ENCODE peak calls at places on chromosomes 3 and 15, in four cellular contexts. Q is K562, K is A549, O is H1. T is an unnamed sample.

GRCh38 chr3:39384665-39385000 is 1.5 kb downstream of the SLC25A38 start:
- DNase-seq in Q (no peak), K (no peak), O (no peak), T (no peak)

GRCh38 chr3:186247821-186248814 is 113.9 kb downstream of the DGKG start:
- DNase-seq in K (no peak), Q (no peak), O (no peak), T (no peak)

GRCh38 chr3:71652786-71653419 is 69.4 kb upstream of the FOXP1 start:
- DNase-seq in K (peak; percentile 34), Q (peak; percentile 17), O (no peak), T (peak; percentile 50)

GRCh38 chr3:117790256-117790987 is 1080.8 kb downstream of the TUSC7 start:
- DNase-seq in O (no peak), Q (no peak), K (no peak), T (no peak)

GRCh38 chr15:93720607-93721006 is 510.8 kb upstream of the MCTP2 start:
- DNase-seq in K (no peak), O (no peak), Q (no peak), T (no peak)

GRCh38 chr3:196122021-196122687 is 40.3 kb upstream of the TFRC start:
- DNase-seq in K (no peak), Q (no peak), O (no peak), T (peak; percentile 29)

GRCh38 chr3:126850370-126851085 is 132.4 kb upstream of the PLXNA1 start:
- DNase-seq in K (no peak), Q (no peak), O (peak; percentile 85), T (peak; percentile 85)

GRCh38 chr15:101138913-101139880 is 112.7 kb downstream of the CHSY1 start:
- DNase-seq in Q (no peak), O (no peak), K (no peak), T (no peak)

GRCh38 chr3:51681453-51681852 is 10.4 kb downstream of the TEX264 start:
- DNase-seq in Q (no peak), O (no peak), K (no peak), T (no peak)

GRCh38 chr3:126110431-126111125 is 26.7 kb upstream of the SLC41A3 start:
- DNase-seq in O (no peak), Q (no peak), K (no peak), T (no peak)

GRCh38 chr3:176789281-176789705 is 408.0 kb downstream of the TBL1XR1 start:
- DNase-seq in K (no peak), Q (no peak), O (no peak), T (no peak)

GRCh38 chr3:182058488-182058887 is 346.8 kb downstream of the SOX2 start:
- DNase-seq in O (no peak), K (no peak), Q (no peak), T (no peak)

GRCh38 chr3:99330924-99331532 is 307.4 kb upstream of the COL8A1 start:
- DNase-seq in O (no peak), Q (no peak), K (no peak), T (no peak)

GRCh38 chr3:116288480-116288879 is 156.8 kb downstream of the LSAMP start:
- DNase-seq in K (no peak), O (no peak), Q (no peak), T (no peak)

GRCh38 chr3:42410362-42410761 is at the start of gene LYZL4:
- DNase-seq in K (no peak), Q (no peak), O (no peak), T (no peak)

GRCh38 chr15:63597033-63597790 is at the start of gene FBXL22:
- DNase-seq in K (no peak), Q (no peak), O (no peak), T (no peak)

GRCh38 chr3:50419595-50419994 is 60.3 kb upstream of the TMEM115 start:
- DNase-seq in O (no peak), Q (peak; percentile 18), K (no peak), T (no peak)

GRCh38 chr15:66692808-66693596 is 9.0 kb upstream of the SMAD6 start:
- DNase-seq in O (no peak), Q (no peak), K (no peak), T (no peak)

GRCh38 chr15:67110400-67110799 is 45.0 kb downstream of the SMAD3 start:
- DNase-seq in Q (no peak), K (no peak), O (no peak), T (no peak)

GRCh38 chr3:167735233-167736107 is at the start of gene SERPINI1:
- DNase-seq in O (peak; percentile 79), Q (peak; percentile 63), K (peak; percentile 31), T (peak; percentile 89)

GRCh38 chr3:72820405-72820804 is 27.8 kb downstream of the SHQ1 start:
- DNase-seq in Q (no peak), O (no peak), K (no peak), T (no peak)

GRCh38 chr3:170076715-170077238 is 39.0 kb downstream of the GPR160 start:
- DNase-seq in Q (no peak), K (no peak), O (no peak), T (peak; percentile 93)

GRCh38 chr3:13647314-13648059 is 98.6 kb downstream of the FBLN2 start:
- DNase-seq in K (no peak), Q (peak; percentile 51), O (no peak), T (no peak)

GRCh38 chr15:58258501-58259274 is 120.5 kb downstream of the AQP9 start:
- DNase-seq in Q (no peak), K (no peak), O (no peak), T (no peak)

GRCh38 chr15:99249270-99249817 is at the start of gene TTC23:
- DNase-seq in Q (no peak), O (no peak), K (peak; percentile 86), T (peak; percentile 65)

GRCh38 chr3:40108643-40109042 is 200.9 kb upstream of the EIF1B start:
- DNase-seq in Q (no peak), O (no peak), K (no peak), T (no peak)

GRCh38 chr3:73520931-73521461 is 103.7 kb downstream of the PDZRN3 start:
- DNase-seq in K (no peak), O (no peak), Q (no peak), T (no peak)

GRCh38 chr15:96421211-96421610 is 90.7 kb downstream of the NR2F2 start:
- DNase-seq in O (no peak), K (no peak), Q (no peak), T (no peak)

GRCh38 chr15:101442272-101442671 is 47.2 kb downstream of the PCSK6 start:
- DNase-seq in K (no peak), Q (no peak), O (no peak), T (no peak)

GRCh38 chr15:63583027-63583426 is 14.2 kb upstream of the FBXL22 start:
- DNase-seq in K (no peak), O (no peak), Q (no peak), T (no peak)

GRCh38 chr3:190716961-190717360 is 145.5 kb downstream of the GMNC start:
- DNase-seq in O (no peak), K (no peak), Q (no peak), T (no peak)

GRCh38 chr3:25854214-25854613 is 64.3 kb downstream of the OXSM start:
- DNase-seq in O (no peak), K (no peak), Q (no peak), T (no peak)

GRCh38 chr3:10557250-10557649 is 51.9 kb upstream of the ATP2B2 start:
- DNase-seq in Q (no peak), O (no peak), K (no peak), T (no peak)
- TF ChIP-seq PHF8 in Q (no peak), O (no peak), K (no peak), T (no peak)

GRCh38 chr3:165642761-165643432 is 194.3 kb downstream of the BCHE start:
- DNase-seq in O (no peak), Q (no peak), K (peak; percentile 38), T (no peak)
- H3K4me3 ChIP-seq in O (no peak overlapping the region), Q (no peak overlapping the region), K (no peak overlapping the region), T (no peak overlapping the region)

GRCh38 chr15:85010472-85011209 is 29.0 kb downstream of the PDE8A start:
- DNase-seq in K (no peak), Q (no peak), O (no peak), T (no peak)
- TF ChIP-seq PHF8 in K (no peak), Q (no peak), O (no peak), T (no peak)

DNA sequence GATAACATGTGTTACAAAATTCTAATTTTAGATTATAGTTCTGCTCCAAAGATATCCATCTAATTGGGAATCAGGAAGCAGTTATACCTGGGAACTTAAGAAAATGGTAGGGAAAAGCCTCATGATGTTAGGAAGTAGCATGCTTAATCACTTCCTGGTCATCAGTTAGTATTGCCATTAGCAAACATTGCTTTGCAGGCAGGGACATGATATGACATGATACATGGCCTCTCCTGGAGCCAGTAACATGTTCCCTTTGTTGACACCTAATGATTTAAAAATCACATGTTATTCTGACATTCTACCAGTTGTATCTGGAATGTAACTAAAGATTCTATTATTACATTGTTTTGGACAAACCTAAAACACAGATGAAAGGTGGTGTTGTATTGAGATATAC is 712.7 kb upstream of the GBE1 start:
- DNase-seq in K (no peak), O (no peak), Q (no peak), T (no peak)
- H3K4me3 ChIP-seq in K (no peak overlapping the region), O (no peak overlapping the region), Q (no peak overlapping the region), T (no peak overlapping the region)

GRCh38 chr15:83287541-83288027 is 3.1 kb upstream of the BNC1 start:
- DNase-seq in O (no peak), Q (no peak), K (peak; percentile 54), T (no peak)
- TF ChIP-seq PHF8 in O (no peak), Q (no peak), K (no peak), T (no peak)

GRCh38 chr3:23831517-23832394 is 26.0 kb downstream of the UBE2E1 start:
- DNase-seq in O (no peak), K (no peak), Q (no peak), T (no peak)
- H3K4me3 ChIP-seq in O (no peak overlapping the region), K (no peak overlapping the region), Q (no peak overlapping the region), T (no peak overlapping the region)

GRCh38 chr3:27324695-27325094 is 44.5 kb downstream of the NEK10 start:
- DNase-seq in Q (no peak), K (no peak), O (no peak), T (peak; percentile 38)

GRCh38 chr3:27323087-27323570 is 46.1 kb downstream of the NEK10 start:
- DNase-seq in O (no peak), K (no peak), Q (no peak), T (no peak)

GRCh38 chr3:27325419-27325818 is 43.8 kb downstream of the NEK10 start:
- DNase-seq in K (peak; percentile 13), Q (no peak), O (no peak), T (no peak)

GRCh38 chr3:27326211-27326948 is 42.8 kb downstream of the NEK10 start:
- DNase-seq in Q (no peak), O (no peak), K (no peak), T (no peak)

DNA sequence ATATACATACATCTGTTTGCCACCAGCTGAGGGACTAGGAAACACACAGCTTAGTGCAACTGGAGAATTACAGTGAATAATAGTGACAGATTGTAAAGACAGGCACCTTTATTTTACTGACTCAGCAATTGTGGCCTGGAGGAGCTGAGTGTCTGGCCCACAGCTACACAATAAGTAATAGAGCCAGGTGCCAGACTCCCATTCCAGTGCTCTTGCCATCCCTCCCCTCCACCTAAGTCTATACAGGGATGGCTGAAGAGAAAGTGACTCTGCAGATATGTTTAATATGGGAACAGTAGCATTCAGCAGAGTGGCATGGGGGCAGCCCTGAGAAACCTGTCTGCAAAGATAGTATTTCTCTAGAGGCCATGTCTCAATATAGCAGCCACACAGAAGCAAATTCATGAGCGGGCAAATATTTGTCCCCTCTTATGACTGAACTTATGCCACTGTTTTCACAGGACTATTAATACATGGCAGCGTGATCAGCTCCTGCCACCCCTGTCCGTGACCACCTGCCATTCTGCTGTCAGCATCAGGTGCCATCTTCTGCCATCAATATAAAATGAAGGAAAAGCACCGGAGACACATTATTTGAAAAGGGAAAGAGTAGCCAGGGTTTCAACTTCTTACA is 42.1 kb downstream of the NEK10 start:
- DNase-seq in K (no peak), O (no peak), Q (no peak), T (no peak)
- TF ChIP-seq PHF8 in K (no peak), O (no peak), Q (no peak), T (no peak)

T was measured in HepG2.